ENCODE peak calls at places on chromosomes 4 and X, in four cellular contexts. R is B cell, L is endothelial cell, V is GM10248. U is an unnamed sample.

GRCh38 chr4:125321709-125322362 is 7.1 kb downstream of the FAT4 start:
- DNase-seq in R (no peak), L (no peak), V (no peak), U (no peak)

GRCh38 chr4:105147226-105148151 is 813 bp downstream of the TET2 start:
- DNase-seq in R (peak; percentile 35), L (peak; percentile 29), V (peak; percentile 30), U (peak; percentile 31)

GRCh38 chr4:89316931-89317366 is 9.3 kb upstream of the GPRIN3 start:
- DNase-seq in R (no peak), L (no peak), V (no peak), U (no peak)

GRCh38 chr4:105474110-105474518 is 252 bp upstream of the PPA2 start:
- DNase-seq in R (peak; percentile 90), L (peak; percentile 94), V (no peak), U (peak; percentile 82)

GRCh38 chrX:16459008-16459407 is 190.9 kb upstream of the S100G start:
- DNase-seq in R (no peak), L (no peak), V (no peak), U (no peak)

GRCh38 chr4:140252144-140252741 is 98.3 kb upstream of the MAML3 start:
- DNase-seq in R (no peak), L (peak; percentile 21), V (peak; percentile 22), U (peak; percentile 17)

GRCh38 chrX:153353416-153353815 is 19.5 kb downstream of the ZNF275 start:
- DNase-seq in R (no peak), L (no peak), V (no peak), U (no peak)

GRCh38 chrX:86295293-86295692 is 147.0 kb downstream of the DACH2 start:
- DNase-seq in R (no peak), L (no peak), V (no peak), U (no peak)

GRCh38 chr4:26441771-26442170 is 48.5 kb downstream of the CCKAR start:
- DNase-seq in R (no peak), L (no peak), V (no peak), U (no peak)

GRCh38 chrX:20461576-20461975 is 194.9 kb upstream of the RPS6KA3 start:
- DNase-seq in R (no peak), L (no peak), V (no peak), U (no peak)

GRCh38 chrX:12949205-12949926 is 25.5 kb upstream of the TMSB4X start:
- DNase-seq in R (no peak), L (no peak), V (no peak), U (no peak)

GRCh38 chrX:118551426-118551825 is 55.8 kb downstream of the DOCK11 start:
- DNase-seq in R (no peak), L (no peak), V (no peak), U (no peak)

GRCh38 chr4:76216975-76217814 is 3.6 kb upstream of the SCARB2 start:
- DNase-seq in R (no peak), L (no peak), V (no peak), U (no peak)

GRCh38 chr4:82293304-82293703 is 80.5 kb downstream of the HNRNPD start:
- DNase-seq in R (no peak), L (no peak), V (peak; percentile 34), U (no peak)

GRCh38 chr4:76950052-76950845 is 697 bp downstream of the SEPTIN11 start:
- DNase-seq in R (peak; percentile 56), L (peak; percentile 55), V (peak; percentile 57), U (peak; percentile 45)

GRCh38 chr4:145824469-145824868 is 114.2 kb downstream of the ZNF827 start:
- DNase-seq in R (no peak), L (no peak), V (no peak), U (no peak)

GRCh38 chrX:134023851-134024281 is 38.5 kb upstream of the GPC3 start:
- DNase-seq in R (no peak), L (no peak), V (no peak), U (no peak)

GRCh38 chr4:6986067-6986780 is 56.9 kb upstream of the TADA2B start:
- DNase-seq in R (peak; percentile 55), L (peak; percentile 29), V (no peak), U (no peak)

GRCh38 chr4:2253160-2254084 is 8.5 kb downstream of the MXD4 start:
- DNase-seq in R (peak; percentile 27), L (no peak), V (no peak), U (no peak)

GRCh38 chrX:70422886-70423336 is at the start of gene GDPD2:
- DNase-seq in R (no peak), L (peak; percentile 28), V (no peak), U (peak; percentile 34)
- TF ChIP-seq CTCF in R (no peak), L (no peak), V (no peak), U (peak; percentile 45)

GRCh38 chrX:1673337-1673736 is 58.5 kb downstream of the ASMT start:
- DNase-seq in R (peak; percentile 33), L (peak; percentile 32), V (no peak), U (peak; percentile 41)
- TF ChIP-seq CTCF in R (peak; percentile 78), L (peak; percentile 95), V (peak; percentile 42), U (peak; percentile 78)

GRCh38 chr4:186190456-186191265 is 706 bp upstream of the CYP4V2 start:
- DNase-seq in R (peak; percentile 77), L (peak; percentile 26), V (peak; percentile 57), U (no peak)
- TF ChIP-seq CTCF in R (no peak), L (no peak), V (peak; percentile 31), U (no peak)

DNA sequence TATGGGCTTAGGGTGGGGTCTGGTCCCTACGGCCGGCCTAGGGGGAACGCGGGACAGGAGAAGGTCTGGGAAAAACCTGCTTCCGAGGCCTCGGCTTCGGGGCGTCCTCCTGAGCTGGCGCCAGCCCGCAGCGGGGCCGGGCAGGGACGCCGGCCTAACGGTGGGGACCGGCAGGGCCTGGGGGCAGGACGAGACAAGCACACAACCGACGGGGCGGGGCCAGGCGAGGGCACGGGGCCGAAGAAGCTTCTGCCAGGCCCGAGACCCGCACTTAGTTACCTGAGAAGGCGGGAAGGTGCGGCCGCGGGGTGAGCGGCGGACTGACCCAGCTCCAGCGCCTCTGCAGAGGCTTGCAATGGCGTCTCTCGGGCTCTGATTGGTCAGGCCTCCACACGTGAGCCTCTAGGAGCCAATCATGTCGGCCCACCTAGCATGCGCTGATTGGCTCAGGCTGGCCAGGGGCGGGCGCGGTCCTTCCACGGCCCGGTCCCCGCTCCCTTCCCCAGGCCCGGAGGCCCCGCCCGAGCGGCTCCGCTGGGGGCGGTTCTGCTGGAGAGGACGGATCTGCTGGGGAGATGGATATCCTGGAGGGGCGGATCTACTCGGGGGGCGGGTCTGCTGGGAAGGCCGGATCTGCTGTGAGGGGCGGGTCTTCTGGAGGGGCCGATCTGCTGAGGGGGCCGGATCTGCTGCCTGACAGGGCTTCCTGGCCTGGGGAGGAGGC is 44.3 kb downstream of the CPLX1 start:
- DNase-seq in R (peak; percentile 98), L (peak; percentile 99), V (peak; percentile 99), U (peak; percentile 96)
- TF ChIP-seq CTCF in R (no peak), L (no peak), V (no peak), U (no peak)

U was measured in neural crest cell.